ENCODE peak calls at places on chromosomes 12 and 14, in ten cellular contexts. B is left ventricle myocardium inferior, Z is HCT116, Q is heart right ventricle, J is heart left ventricle, L is GM23338, E is transverse colon, D is astrocyte, I is sigmoid colon, N is right cardiac atrium. T is an unnamed sample. For H3K4me1, the result is how much of the 10 kb centered on the place peaks cover.

GRCh38 chr12:57616383-57617101 is 5.3 kb downstream of the ARHGEF25 start:
- DNase-seq in Z (no peak), L (no peak), D (no peak), I (peak), B (no peak), Q (no peak), N (peak), J (no peak), E (no peak), T (no peak)

GRCh38 chr12:64744422-64745258 is 14.6 kb downstream of the GNS start:
- DNase-seq in E (no peak), L (no peak), N (no peak), I (no peak), J (no peak), B (no peak), D (peak), Q (no peak), Z (no peak), T (no peak)

GRCh38 chr14:103259184-103259583 is 74.9 kb upstream of the EIF5 start:
- DNase-seq in Q (no peak), I (no peak), L (no peak), D (no peak), E (no peak), N (no peak), Z (no peak), B (no peak), J (no peak), T (no peak)

GRCh38 chr12:42706331-42706730 is 116.8 kb upstream of the PRICKLE1 start:
- DNase-seq in D (no peak), B (no peak), Q (no peak), N (no peak), Z (no peak), L (no peak), I (no peak), E (no peak), J (no peak), T (no peak)

GRCh38 chr12:42213023-42213422 is 25.0 kb downstream of the YAF2 start:
- DNase-seq in J (no peak), I (no peak), N (no peak), L (no peak), Z (no peak), E (peak), Q (no peak), D (peak), B (no peak), T (no peak)

GRCh38 chr12:15244341-15244740 is 23.1 kb upstream of the RERG start:
- DNase-seq in N (no peak), Z (no peak), E (no peak), L (no peak), Q (no peak), D (no peak), I (no peak), B (no peak), J (no peak), T (no peak)

GRCh38 chr12:131900397-131900796 is 6.0 kb downstream of the ULK1 start:
- DNase-seq in I (no peak), D (no peak), J (no peak), E (no peak), N (peak), L (no peak), Q (no peak), Z (no peak), B (no peak), T (peak)

GRCh38 chr12:3081886-3082285 is 4.7 kb downstream of the TSPAN9 start:
- DNase-seq in L (no peak), Q (no peak), Z (no peak), E (no peak), N (no peak), I (no peak), B (no peak), J (no peak), D (no peak), T (no peak)

GRCh38 chr12:113063396-113064350 is 7.1 kb downstream of the DTX1 start:
- DNase-seq in E (no peak), D (no peak), B (no peak), J (no peak), N (no peak), Q (no peak), Z (no peak), I (no peak), L (no peak), T (no peak)

GRCh38 chr12:65853489-65854157 is 29.3 kb downstream of the HMGA2 start:
- DNase-seq in E (no peak), Z (no peak), B (no peak), N (no peak), Q (no peak), D (peak), L (no peak), J (no peak), I (no peak), T (no peak)

GRCh38 chr14:79516009-79516408 is 695.3 kb downstream of the DIO2 start:
- DNase-seq in Q (no peak), L (peak), D (no peak), B (no peak), N (no peak), I (no peak), Z (no peak), E (no peak), J (no peak), T (no peak)
- H3K27ac ChIP-seq in Q (no peak), L (no peak), D (no peak), B (no peak), N (no peak), I (peak), Z (no peak), E (no peak), J (no peak), T (no peak)

GRCh38 chr12:118059645-118060275 is 1.2 kb downstream of the WSB2 start:
- DNase-seq in B (no peak), I (no peak), L (peak), N (no peak), E (no peak), Q (no peak), J (no peak), D (no peak), Z (no peak), T (no peak)
- H3K4me1 ChIP-seq in B (half or more), I (under half), L (under half), N (under half), E (under half), Q (half or more), J (half or more), D (under half), Z (half or more), T (under half)

GRCh38 chr12:21499765-21500164 is 1.7 kb downstream of the RECQL start:
- DNase-seq in Z (no peak), J (no peak), Q (no peak), L (no peak), I (no peak), N (no peak), B (no peak), D (no peak), E (no peak), T (no peak)
- H3K4me3 ChIP-seq in Z (no peak), J (no peak), Q (no peak), L (peak), I (no peak), N (no peak), B (peak), D (peak), E (no peak), T (no peak)

DNA sequence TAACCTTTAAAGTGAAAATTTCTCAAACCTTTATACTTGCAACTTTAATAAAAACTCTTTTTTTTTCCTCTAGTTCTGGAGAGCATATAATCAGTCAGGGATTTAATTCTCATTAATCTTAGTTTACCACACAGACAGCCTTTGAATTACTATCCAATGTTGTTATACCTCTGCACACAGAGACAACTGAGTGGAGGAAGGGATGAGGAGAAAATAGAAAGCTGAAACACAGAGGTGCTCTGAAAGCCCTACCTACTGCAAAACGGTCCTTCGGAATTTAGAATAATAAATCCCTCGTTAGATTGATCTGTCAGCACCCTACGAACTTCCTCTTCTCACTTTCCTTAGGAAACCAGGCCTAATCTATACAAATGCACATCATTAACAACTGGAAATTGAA is 122.1 kb downstream of the STXBP6 start:
- DNase-seq in E (no peak), Z (no peak), N (no peak), J (no peak), B (no peak), L (no peak), I (no peak), Q (no peak), D (no peak), T (no peak)
- H3K27ac ChIP-seq in E (no peak), Z (no peak), N (no peak), J (peak), B (peak), L (no peak), I (no peak), Q (no peak), D (no peak), T (no peak)

GRCh38 chr14:81435578-81436295 is 35.6 kb upstream of the STON2 start:
- DNase-seq in E (peak), Q (peak), L (peak), J (peak), D (no peak), N (peak), B (peak), Z (no peak), I (peak), T (peak)
- H3K4me1 ChIP-seq in E (under half), Q (under half), L (under half), J (under half), D (under half), N (under half), B (under half), Z (under half), I (under half), T (under half)

GRCh38 chr12:16611146-16611545 is 5.2 kb upstream of the LMO3 start:
- DNase-seq in L (no peak), N (no peak), B (no peak), E (no peak), I (no peak), J (no peak), D (no peak), Z (no peak), Q (no peak), T (no peak)
- H3K4me3 ChIP-seq in L (peak), N (peak), B (peak), E (no peak), I (peak), J (no peak), D (no peak), Z (no peak), Q (no peak), T (peak)

GRCh38 chr14:68147331-68147730 is 327.8 kb downstream of the RAD51B start:
- DNase-seq in J (no peak), L (no peak), Z (no peak), E (no peak), B (no peak), N (no peak), Q (no peak), I (no peak), D (no peak), T (no peak)
- H3K27ac ChIP-seq in J (no peak), L (no peak), Z (peak), E (peak), B (peak), N (no peak), Q (no peak), I (peak), D (peak), T (no peak)